ENCODE peak calls at places on chromosomes 3 and 15, in five cellular contexts. W is glutamatergic neuron, N is H9, C is lower leg skin, K is GM10248. V is an unnamed sample.

GRCh38 chr15:67413770-67414429 is 107.0 kb upstream of the C15orf61 start:
- DNase-seq in W (no peak), N (no peak), C (no peak), K (no peak), V (no peak)

GRCh38 chr3:149437286-149437685 is 37.2 kb upstream of the TM4SF4 start:
- DNase-seq in N (no peak), C (no peak), W (no peak), K (no peak), V (no peak)

GRCh38 chr15:71094137-71094536 is 21.1 kb upstream of the THSD4 start:
- DNase-seq in K (no peak), C (no peak), N (no peak), W (no peak), V (no peak)

GRCh38 chr3:56851966-56852884 is 50.5 kb upstream of the ARHGEF3 start:
- DNase-seq in C (no peak), W (no peak), N (no peak), K (no peak), V (no peak)

GRCh38 chr15:74653426-74654082 is 37.9 kb downstream of the CLK3 start:
- DNase-seq in N (no peak), W (no peak), C (peak; percentile 75), K (no peak), V (no peak)

GRCh38 chr3:43979637-43980036 is 262.0 kb upstream of the TOPAZ1 start:
- DNase-seq in N (no peak), W (no peak), C (no peak), K (no peak), V (no peak)

GRCh38 chr3:49803464-49804140 is 541 bp downstream of the INKA1 start:
- DNase-seq in W (peak; percentile 70), C (peak; percentile 59), N (peak; percentile 74), K (peak; percentile 48), V (peak; percentile 71)

GRCh38 chr15:80736571-80736970 is 41.5 kb downstream of the ABHD17C start:
- DNase-seq in K (no peak), W (no peak), C (no peak), N (no peak), V (peak; percentile 11)

GRCh38 chr3:188286087-188286513 is 132.1 kb downstream of the LPP start:
- DNase-seq in K (no peak), N (no peak), W (no peak), C (peak; percentile 71), V (no peak)

GRCh38 chr3:188280627-188281026 is 126.7 kb downstream of the LPP start:
- DNase-seq in C (no peak), W (no peak), N (no peak), K (no peak), V (no peak)

GRCh38 chr3:188284455-188285212 is 130.7 kb downstream of the LPP start:
- DNase-seq in W (no peak), K (no peak), C (no peak), N (no peak), V (no peak)

GRCh38 chr3:188282871-188283270 is 128.9 kb downstream of the LPP start:
- DNase-seq in W (no peak), N (no peak), C (no peak), K (no peak), V (peak; percentile 30)

DNA sequence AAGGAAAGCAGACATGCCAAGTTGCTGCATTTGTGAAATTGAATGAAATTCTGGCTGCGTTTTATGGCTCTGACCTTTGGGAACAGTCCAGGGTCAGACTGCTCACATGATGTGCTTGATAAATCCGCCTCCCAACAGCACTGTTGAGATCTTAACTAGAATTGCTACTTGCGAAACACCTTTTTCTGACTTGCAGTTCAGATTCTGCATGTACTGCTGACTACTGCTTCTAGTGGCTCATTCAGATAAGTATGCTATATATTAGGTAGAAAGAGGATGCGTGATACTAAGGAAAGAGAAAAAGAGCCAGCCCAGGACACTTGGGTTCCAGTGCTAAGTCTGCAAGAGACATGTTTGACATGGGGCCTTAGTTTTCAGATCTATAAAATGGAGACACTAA is 129.4 kb downstream of the LPP start:
- DNase-seq in W (no peak), K (no peak), N (no peak), C (peak; percentile 70), V (no peak)
- TF ChIP-seq CTCF in W (no peak), K (no peak), N (no peak), C (no peak), V (no peak)

GRCh38 chr3:127570520-127570919 is 20.0 kb downstream of the TPRA1 start:
- DNase-seq in C (no peak), K (no peak), N (no peak), W (no peak), V (no peak)
- TF ChIP-seq CTCF in C (no peak), K (no peak), N (no peak), W (no peak), V (no peak)

GRCh38 chr15:33197636-33198035 is 3.1 kb upstream of the FMN1 start:
- DNase-seq in N (no peak), C (no peak), K (no peak), W (no peak), V (no peak)

GRCh38 chr15:33204087-33204486 is 9.6 kb upstream of the FMN1 start:
- DNase-seq in C (no peak), N (no peak), W (no peak), K (no peak), V (no peak)

GRCh38 chr15:33200903-33201302 is 6.4 kb upstream of the FMN1 start:
- DNase-seq in W (no peak), C (no peak), K (no peak), N (no peak), V (no peak)

GRCh38 chr15:33200444-33200843 is 5.9 kb upstream of the FMN1 start:
- DNase-seq in N (no peak), W (no peak), K (no peak), C (no peak), V (no peak)

DNA sequence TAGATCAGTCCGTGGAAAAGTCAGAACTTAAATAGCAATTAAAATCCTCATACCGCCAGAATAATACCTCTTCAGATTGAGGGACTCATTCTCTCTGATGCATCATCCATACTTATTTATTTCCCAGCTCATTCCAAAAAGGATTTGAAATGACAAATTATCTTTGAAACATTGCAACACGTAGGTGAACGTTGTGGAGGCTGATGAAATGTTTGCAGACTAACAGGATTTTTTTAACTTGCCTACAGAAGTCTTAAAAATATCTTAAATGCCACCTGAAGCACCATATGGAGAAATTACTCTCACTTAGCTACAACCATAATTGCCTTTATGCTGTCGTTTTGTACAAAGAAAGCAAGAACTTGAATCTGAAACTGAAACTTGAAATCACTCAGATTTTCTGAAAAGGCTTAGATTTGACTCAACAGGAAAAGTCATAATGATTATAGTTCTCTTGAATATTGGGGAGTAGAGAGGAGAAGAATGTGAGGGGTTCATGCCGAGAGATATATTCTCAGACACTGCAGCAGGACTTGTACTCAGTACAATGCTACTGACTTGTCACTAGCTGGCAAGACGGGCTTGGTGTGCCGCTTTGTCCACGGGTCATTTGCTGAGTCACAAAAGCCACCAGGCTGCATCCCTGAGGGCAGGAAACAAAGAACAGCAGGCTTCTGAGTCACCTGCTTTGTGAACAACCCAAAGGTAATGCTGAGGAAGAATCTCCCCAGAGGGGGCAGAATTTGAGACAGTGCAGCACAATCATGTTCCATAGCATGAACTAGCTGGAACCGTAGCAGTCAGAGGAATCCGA is 7.1 kb upstream of the FMN1 start:
- DNase-seq in C (no peak), W (peak; percentile 47), N (peak; percentile 90), K (peak; percentile 35), V (peak; percentile 21)
- TF ChIP-seq CTCF in C (no peak), W (peak; percentile 20), N (peak; percentile 53), K (no peak), V (no peak)

GRCh38 chr3:37024092-37024491 is 30.8 kb downstream of the MLH1 start:
- DNase-seq in K (no peak), C (no peak), W (no peak), N (no peak), V (no peak)
- TF ChIP-seq CTCF in K (peak; percentile 32), C (no peak), W (no peak), N (peak; percentile 31), V (no peak)

GRCh38 chr3:5479229-5479799 is 291.8 kb downstream of the EDEM1 start:
- DNase-seq in C (no peak), K (no peak), W (no peak), N (no peak), V (no peak)

GRCh38 chr3:5485427-5485826 is 297.9 kb downstream of the EDEM1 start:
- DNase-seq in K (no peak), C (no peak), N (no peak), W (no peak), V (no peak)

GRCh38 chr3:5476403-5476802 is 288.9 kb downstream of the EDEM1 start:
- DNase-seq in K (no peak), C (no peak), W (no peak), N (no peak), V (no peak)

GRCh38 chr3:5480190-5480589 is 292.7 kb downstream of the EDEM1 start:
- DNase-seq in C (no peak), N (no peak), W (no peak), K (no peak), V (no peak)
- TF ChIP-seq CTCF in C (no peak), N (no peak), W (no peak), K (no peak), V (no peak)

GRCh38 chr3:107676469-107677309 is 153.9 kb downstream of the BBX start:
- DNase-seq in N (no peak), W (no peak), K (no peak), C (no peak), V (no peak)
- TF ChIP-seq CTCF in N (peak; percentile 75), W (peak; percentile 77), K (peak; percentile 24), C (no peak), V (peak; percentile 50)

DNA sequence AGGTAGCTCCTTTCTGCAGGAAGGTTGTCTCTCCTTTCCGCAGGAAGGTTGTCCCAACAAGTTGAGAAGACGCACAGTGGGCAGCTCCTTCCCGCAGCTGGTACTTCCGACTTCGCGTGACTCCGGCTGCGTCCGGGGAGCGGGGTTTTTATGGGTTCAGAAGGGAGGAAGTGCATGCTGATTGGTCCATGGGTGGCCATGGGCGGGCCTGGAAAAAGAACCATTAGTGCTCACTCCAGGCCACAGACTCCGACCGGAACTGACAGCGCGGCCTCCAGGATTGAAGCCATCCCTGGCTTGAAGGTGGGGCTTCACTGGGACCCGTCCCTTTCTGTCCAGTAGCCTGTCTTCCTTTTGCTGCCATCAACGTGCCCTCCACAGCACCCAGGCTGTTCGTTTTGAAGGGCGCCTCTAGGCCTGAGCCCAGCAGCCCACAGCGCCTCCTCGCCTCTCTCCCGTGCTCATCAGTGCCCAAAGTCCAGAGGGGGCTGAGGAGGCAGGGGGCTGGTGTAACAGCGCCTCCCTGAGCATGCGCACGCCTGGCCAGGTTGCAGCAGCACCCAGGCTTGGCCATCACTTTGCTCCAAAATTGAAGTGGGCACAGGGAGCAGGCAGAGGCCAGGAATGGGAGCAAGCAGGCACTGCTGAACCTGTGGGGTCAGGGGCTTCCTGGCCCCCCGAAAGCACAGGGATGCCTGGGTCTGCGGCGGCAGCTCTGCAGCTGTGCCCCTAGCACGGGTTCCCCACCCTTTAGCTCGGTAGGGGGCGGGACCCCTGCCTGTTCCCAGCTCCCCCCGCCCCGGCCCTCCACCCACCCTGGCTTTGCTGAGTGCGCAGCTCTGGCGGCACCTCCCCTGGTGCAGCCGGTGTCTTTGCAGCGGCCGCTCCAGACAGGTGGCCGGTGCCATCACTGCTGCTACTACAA is 330.6 kb upstream of the MCTP2 start:
- DNase-seq in W (no peak), C (no peak), N (peak; percentile 57), K (no peak), V (no peak)
- TF ChIP-seq CTCF in W (no peak), C (no peak), N (peak; percentile 51), K (no peak), V (no peak)

DNA sequence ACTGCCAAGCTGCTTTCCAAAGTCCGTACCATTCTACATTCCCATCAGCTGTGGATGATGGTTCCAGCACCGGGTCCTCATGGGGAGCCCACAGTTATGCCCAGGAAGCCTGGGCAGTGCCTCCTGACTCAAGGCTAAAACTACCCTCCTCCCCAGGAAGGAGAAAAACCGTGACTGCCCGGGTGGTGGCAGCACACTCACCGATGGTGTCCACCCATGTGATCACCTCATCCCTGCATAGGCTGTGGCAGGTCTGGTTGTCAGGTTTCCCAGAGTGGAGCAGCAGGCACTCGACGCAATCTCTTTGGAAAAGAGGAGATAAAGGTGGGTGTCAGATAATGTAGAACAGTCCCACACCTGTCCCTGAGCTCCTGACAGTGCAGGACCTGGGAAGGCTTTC is 38.6 kb downstream of the UMPS start:
- DNase-seq in C (no peak), W (no peak), N (no peak), K (peak; percentile 74), V (peak; percentile 20)
- TF ChIP-seq CTCF in C (no peak), W (no peak), N (peak; percentile 53), K (peak; percentile 64), V (no peak)

V was measured in nephron progenitor cell.